ENCODE peak calls at places on chromosomes 11 and 22, in five cellular contexts. C, O, Q, H and K are unnamed samples.

GRCh38 chr11:119608781-119609180 is 120.2 kb downstream of the NECTIN1 start:
- DNase-seq in C (no peak), H (no peak), Q (no peak), O (no peak), K (no peak)

GRCh38 chr22:34116126-34116525 is 195.8 kb upstream of the LARGE1 start:
- DNase-seq in H (no peak), O (no peak), Q (no peak), C (no peak), K (no peak)

GRCh38 chr11:75264356-75264755 is 23.8 kb downstream of the TPBGL start:
- DNase-seq in H (peak; percentile 10), O (no peak), C (no peak), Q (no peak), K (no peak)

GRCh38 chr11:414333-414857 is 404 bp downstream of the SIGIRR start:
- DNase-seq in C (no peak), O (no peak), Q (no peak), H (peak; percentile 50), K (no peak)

GRCh38 chr11:110317516-110317932 is 21.1 kb upstream of the RDX start:
- DNase-seq in H (no peak), C (no peak), Q (no peak), O (no peak), K (no peak)

GRCh38 chr11:127191689-127192088 is 191.1 kb upstream of the KIRREL3 start:
- DNase-seq in O (no peak), C (no peak), Q (no peak), H (no peak), K (no peak)

GRCh38 chr11:78931891-78932290 is 357.2 kb upstream of the NARS2 start:
- DNase-seq in Q (no peak), H (no peak), O (no peak), C (no peak), K (no peak)

GRCh38 chr11:134393638-134394037 is 18.4 kb downstream of the B3GAT1 start:
- DNase-seq in O (peak; percentile 18), Q (no peak), C (no peak), H (no peak), K (no peak)

GRCh38 chr11:60679879-60680278 is 19.5 kb upstream of the MS4A8 start:
- DNase-seq in O (no peak), Q (no peak), H (no peak), C (no peak), K (no peak)

GRCh38 chr11:75812542-75813040 is 2.4 kb upstream of the UVRAG start:
- DNase-seq in C (no peak), H (no peak), O (no peak), Q (no peak), K (no peak)

GRCh38 chr11:26930518-26931247 is 63.2 kb upstream of the FIBIN start:
- DNase-seq in C (no peak), H (no peak), Q (no peak), O (no peak), K (no peak)

GRCh38 chr11:57323503-57324153 is 1.1 kb downstream of the TNKS1BP1 start:
- DNase-seq in H (peak; percentile 61), O (peak; percentile 51), C (no peak), Q (no peak), K (no peak)

GRCh38 chr22:43905681-43906080 is 13.9 kb upstream of the PNPLA5 start:
- DNase-seq in H (no peak), Q (no peak), O (no peak), C (no peak), K (no peak)

GRCh38 chr11:111406589-111406988 is 27.5 kb upstream of the POU2AF1 start:
- DNase-seq in Q (no peak), C (no peak), H (no peak), O (no peak), K (no peak)

GRCh38 chr11:34397120-34397519 is 39.3 kb upstream of the ABTB2 start:
- DNase-seq in Q (no peak), H (no peak), C (no peak), O (no peak), K (no peak)

GRCh38 chr11:30763951-30764350 is 177.8 kb upstream of the MPPED2 start:
- DNase-seq in Q (no peak), C (no peak), H (no peak), O (no peak), K (no peak)

GRCh38 chr11:69374110-69374981 is 80.4 kb downstream of the MYEOV start:
- DNase-seq in O (no peak), H (peak; percentile 32), Q (no peak), C (no peak), K (no peak)

GRCh38 chr11:17978553-17979287 is 34.1 kb downstream of the SERGEF start:
- DNase-seq in Q (peak; percentile 31), O (peak; percentile 72), H (peak; percentile 78), C (peak; percentile 36), K (peak; percentile 49)

GRCh38 chr11:19905280-19905853 is 192.7 kb downstream of the NAV2 start:
- DNase-seq in H (no peak), O (peak; percentile 61), Q (no peak), C (no peak), K (no peak)

GRCh38 chr11:12694182-12694531 is 19.9 kb downstream of the TEAD1 start:
- DNase-seq in H (no peak), C (no peak), Q (no peak), O (no peak), K (no peak)

GRCh38 chr22:24175160-24175808 is 6.0 kb upstream of the SUSD2 start:
- DNase-seq in O (peak; percentile 53), C (peak; percentile 42), Q (peak; percentile 81), H (peak; percentile 90), K (peak; percentile 77)

GRCh38 chr11:15724611-15725010 is 609.9 kb downstream of the INSC start:
- DNase-seq in Q (no peak), O (no peak), H (no peak), C (no peak), K (no peak)

GRCh38 chr11:57491371-57492061 is 24.0 kb downstream of the SLC43A1 start:
- DNase-seq in Q (peak; percentile 67), C (no peak), H (peak; percentile 76), O (no peak), K (peak; percentile 70)

GRCh38 chr11:89516496-89516895 is 25.3 kb upstream of the NOX4 start:
- DNase-seq in H (no peak), C (no peak), Q (no peak), O (no peak), K (no peak)

GRCh38 chr11:104609297-104609696 is 289.0 kb downstream of the CASP12 start:
- DNase-seq in Q (peak; percentile 28), O (peak; percentile 5), C (peak; percentile 69), H (no peak), K (peak; percentile 24)

GRCh38 chr11:13963169-13963948 is 836 bp downstream of the SPON1 start:
- DNase-seq in O (no peak), Q (peak; percentile 44), H (no peak), C (no peak), K (peak; percentile 32)

GRCh38 chr11:6979365-6979764 is 40.8 kb downstream of the ZNF214 start:
- DNase-seq in C (no peak), Q (no peak), H (no peak), O (no peak), K (no peak)

GRCh38 chr11:116782728-116783127 is 5.1 kb downstream of the ZPR1 start:
- DNase-seq in Q (no peak), C (no peak), H (no peak), O (no peak), K (no peak)

GRCh38 chr11:126834149-126834548 is 166.4 kb downstream of the KIRREL3 start:
- DNase-seq in Q (no peak), H (no peak), C (no peak), O (no peak), K (no peak)

GRCh38 chr11:132858203-132858602 is 674.1 kb downstream of the OPCML start:
- DNase-seq in O (no peak), H (no peak), C (no peak), Q (no peak), K (no peak)

GRCh38 chr22:41132555-41132954 is 40.2 kb downstream of the EP300 start:
- DNase-seq in H (no peak), C (no peak), O (no peak), Q (no peak), K (no peak)

GRCh38 chr11:70628881-70629844 is 230.8 kb downstream of the CTTN start:
- DNase-seq in Q (no peak), H (peak; percentile 60), O (no peak), C (no peak), K (no peak)

GRCh38 chr22:47043835-47044721 is 281.6 kb downstream of the TBC1D22A start:
- DNase-seq in O (no peak), C (no peak), Q (no peak), H (peak; percentile 34), K (no peak)

GRCh38 chr11:71096751-71097388 is 155.5 kb downstream of the SHANK2 start:
- DNase-seq in C (no peak), O (no peak), Q (no peak), H (no peak), K (no peak)

GRCh38 chr11:46901156-46901555 is 17.2 kb downstream of the LRP4 start:
- DNase-seq in Q (no peak), H (no peak), C (no peak), O (no peak), K (no peak)

GRCh38 chr22:25451480-25452114 is 112.9 kb upstream of the GRK3 start:
- DNase-seq in H (no peak), Q (no peak), C (no peak), O (no peak), K (no peak)
- TF ChIP-seq CTCF in H (no peak), Q (no peak), C (no peak), O (no peak), K (no peak)

GRCh38 chr22:49923445-49923844 is 5.0 kb downstream of the CRELD2 start:
- DNase-seq in H (no peak), O (no peak), Q (peak; percentile 78), C (no peak), K (peak; percentile 65)
- TF ChIP-seq CTCF in H (no peak), O (no peak), Q (peak; percentile 62), C (no peak), K (peak; percentile 78)

DNA sequence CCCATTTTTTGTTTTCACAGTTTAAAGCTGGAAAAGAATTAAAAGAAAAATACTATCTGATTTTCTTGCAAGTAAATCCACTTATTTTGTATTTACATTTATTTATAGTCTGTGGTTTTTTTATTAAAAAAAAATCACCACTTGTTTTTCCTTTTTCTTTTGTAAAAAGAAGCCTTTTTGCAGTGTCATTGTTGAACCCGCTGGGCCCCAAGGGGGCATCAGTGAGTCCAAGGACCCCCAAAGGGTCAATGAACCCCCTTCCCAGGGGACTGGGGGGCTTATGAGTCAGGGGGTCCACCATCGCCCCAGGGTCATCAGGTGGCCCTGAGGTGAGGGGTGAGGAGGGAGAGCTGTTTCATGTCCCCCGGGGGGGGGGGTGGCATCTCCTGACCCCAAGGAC is 34.0 kb upstream of the EIF3D start:
- DNase-seq in H (no peak), Q (no peak), O (no peak), C (no peak), K (no peak)
- TF ChIP-seq CTCF in H (no peak), Q (no peak), O (no peak), C (no peak), K (no peak)

DNA sequence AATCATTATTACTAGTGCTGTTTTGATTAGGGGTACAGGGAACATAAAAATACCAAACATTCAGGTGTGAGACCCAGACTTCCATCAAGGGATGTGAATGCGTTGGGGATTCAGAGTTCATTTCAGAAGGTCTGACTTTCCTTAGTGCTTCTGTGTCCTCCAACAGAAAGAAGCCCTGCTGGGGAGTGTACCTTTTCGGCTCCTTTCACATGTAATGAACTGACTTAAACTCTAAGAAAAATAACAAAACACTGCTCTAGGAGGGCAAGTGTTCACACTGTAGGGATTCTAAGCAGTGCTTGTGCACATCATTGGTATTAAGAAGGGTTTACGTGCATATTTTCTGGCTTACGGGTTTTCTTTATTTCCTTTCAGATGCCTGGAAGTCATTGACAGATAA is 15.7 kb upstream of the TTC36 start:
- DNase-seq in H (no peak), C (no peak), Q (no peak), O (no peak), K (no peak)
- TF ChIP-seq CTCF in H (no peak), C (no peak), Q (no peak), O (no peak), K (no peak)